ENCODE peak calls at places on chromosomes 2 and 18, in four cellular contexts. E, T, P and N are unnamed samples.

GRCh38 chr2:133641497-133641896 is 73.2 kb upstream of the NCKAP5 start:
- DNase-seq in T (peak), P (no peak), E (no peak), N (peak)

GRCh38 chr18:49655266-49656097 is 93.6 kb downstream of the LIPG start:
- DNase-seq in E (no peak), P (no peak), T (no peak), N (no peak)

GRCh38 chr2:85390941-85391669 is 19.1 kb downstream of the CAPG start:
- DNase-seq in E (peak), P (no peak), T (peak), N (peak)

GRCh38 chr18:34773961-34774754 is 64.1 kb downstream of the DTNA start:
- DNase-seq in E (no peak), P (no peak), T (no peak), N (no peak)

GRCh38 chr2:151032741-151033152 is 228.9 kb downstream of the RBM43 start:
- DNase-seq in E (no peak), P (no peak), T (no peak), N (no peak)

GRCh38 chr2:43676322-43677050 is at the start of gene C1GALT1C1L:
- DNase-seq in E (peak), T (no peak), P (no peak), N (no peak)

GRCh38 chr2:31558401-31559295 is 22.1 kb downstream of the SRD5A2 start:
- DNase-seq in T (no peak), P (no peak), E (no peak), N (no peak)

GRCh38 chr18:58360324-58360723 is 268.6 kb downstream of the ALPK2 start:
- DNase-seq in P (no peak), T (no peak), E (no peak), N (no peak)

GRCh38 chr2:63721082-63721424 is 120.6 kb upstream of the UGP2 start:
- DNase-seq in T (no peak), E (no peak), P (no peak), N (no peak)

GRCh38 chr2:228681979-228682378 is 500.5 kb upstream of the SPHKAP start:
- DNase-seq in E (no peak), T (no peak), P (no peak), N (no peak)
- H2AFZ ChIP-seq in E (no peak), T (peak), P (no peak), N (peak)

DNA sequence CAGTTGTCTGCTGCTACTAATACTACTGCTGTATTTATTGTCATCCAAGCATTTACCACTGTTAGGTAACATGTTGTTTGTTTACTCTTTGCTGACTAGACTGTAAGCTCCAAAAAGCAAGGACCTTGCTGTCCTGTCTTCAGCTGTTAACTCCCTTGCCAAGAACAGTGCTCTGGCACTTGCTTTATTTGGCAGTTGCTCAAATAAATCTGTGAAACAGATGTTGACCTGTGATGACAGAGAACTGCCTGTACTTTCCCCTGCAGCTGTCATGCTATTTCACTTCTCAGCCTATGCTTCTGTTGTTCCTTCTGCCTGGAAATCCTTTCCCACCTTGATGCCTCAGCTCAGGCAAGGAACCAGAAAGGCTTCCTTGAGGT is 181.2 kb downstream of the ATAD2B start:
- DNase-seq in T (no peak), P (no peak), E (no peak), N (no peak)
- TF ChIP-seq EGR1 in T (no peak), P (no peak), E (no peak), N (no peak)

GRCh38 chr2:237184923-237185580 is 99.4 kb downstream of the COPS8 start:
- DNase-seq in P (no peak), E (no peak), T (no peak), N (no peak)

GRCh38 chr2:237181844-237182243 is 96.2 kb downstream of the COPS8 start:
- DNase-seq in P (no peak), E (no peak), T (no peak), N (peak)

GRCh38 chr2:237180987-237181386 is 95.3 kb downstream of the COPS8 start:
- DNase-seq in P (no peak), E (no peak), T (no peak), N (no peak)

GRCh38 chr2:237182422-237183123 is 96.9 kb downstream of the COPS8 start:
- DNase-seq in P (no peak), E (no peak), T (no peak), N (no peak)

DNA sequence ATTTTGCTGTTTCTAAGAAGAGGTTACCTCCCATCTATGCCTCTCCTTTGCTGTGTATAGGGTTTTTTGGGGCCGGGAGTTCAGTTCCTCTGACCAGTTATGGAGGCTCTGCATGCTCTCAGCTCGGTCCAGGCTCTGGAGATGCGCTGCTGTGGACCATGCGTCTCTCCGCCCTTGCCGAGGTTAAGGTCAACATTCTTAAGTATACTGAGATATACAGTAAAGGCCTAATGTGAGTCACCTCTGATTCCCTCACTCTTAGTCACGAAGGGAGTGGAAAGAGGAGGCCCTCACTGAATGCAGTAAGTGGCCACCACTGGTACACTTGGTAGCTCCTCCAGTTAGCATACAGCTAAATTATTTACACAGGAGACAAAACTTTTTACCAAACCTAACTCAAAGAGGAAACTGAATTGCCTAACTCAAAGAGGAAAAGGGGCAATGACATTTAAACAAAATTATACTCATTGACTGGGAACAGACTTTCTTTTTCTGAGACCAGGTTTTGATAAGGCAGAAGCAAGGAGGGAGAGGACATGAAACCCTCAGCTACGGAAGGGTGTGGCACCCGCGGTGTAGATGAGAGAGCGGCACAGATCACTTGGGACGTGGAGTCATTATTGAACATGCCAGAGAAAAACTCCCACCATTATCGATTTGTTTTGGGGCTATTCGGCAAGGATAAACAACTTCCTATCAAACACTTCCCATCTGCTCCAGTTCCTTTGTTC is 98.7 kb downstream of the COPS8 start:
- DNase-seq in T (no peak), P (no peak), E (no peak), N (peak)
- H2AFZ ChIP-seq in T (no peak), P (no peak), E (no peak), N (peak)

GRCh38 chr2:119282966-119283511 is 59.4 kb downstream of the STEAP3 start:
- DNase-seq in E (no peak), T (no peak), P (no peak), N (no peak)
- TF ChIP-seq EGR1 in E (no peak), T (no peak), P (no peak), N (no peak)

GRCh38 chr2:28377984-28378678 is 14.5 kb upstream of the FOSL2 start:
- DNase-seq in T (no peak), E (no peak), P (no peak), N (no peak)
- H2AFZ ChIP-seq in T (peak), E (no peak), P (no peak), N (no peak)

GRCh38 chr2:220202066-220202465 is 574.6 kb downstream of the SLC4A3 start:
- DNase-seq in P (no peak), E (no peak), T (no peak), N (no peak)

GRCh38 chr2:220192994-220193753 is 565.7 kb downstream of the SLC4A3 start:
- DNase-seq in E (no peak), T (no peak), P (no peak), N (no peak)

GRCh38 chr2:220194630-220195029 is 567.2 kb downstream of the SLC4A3 start:
- DNase-seq in E (no peak), P (no peak), T (no peak), N (no peak)

DNA sequence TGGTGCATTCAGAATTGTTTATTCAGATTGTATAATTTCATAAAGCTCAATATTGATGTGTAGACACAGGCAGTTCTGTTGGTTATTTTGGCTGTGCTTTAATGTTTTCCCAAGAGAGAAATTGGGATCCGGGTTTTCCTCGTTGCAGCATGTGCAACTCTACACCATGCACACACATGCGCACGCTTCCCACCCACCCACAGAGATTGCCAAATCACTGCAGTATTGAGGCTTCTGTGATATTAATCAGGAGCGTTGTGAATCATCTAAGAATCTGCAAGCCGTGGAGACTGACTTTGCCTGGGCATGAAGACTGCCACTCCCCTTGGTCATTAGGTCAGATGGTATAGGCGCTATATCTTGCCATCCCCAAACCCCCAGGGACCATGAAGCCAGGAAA is 571.5 kb downstream of the SLC4A3 start:
- DNase-seq in E (no peak), P (no peak), T (no peak), N (no peak)
- TF ChIP-seq EGR1 in E (no peak), P (no peak), T (no peak), N (no peak)

DNA sequence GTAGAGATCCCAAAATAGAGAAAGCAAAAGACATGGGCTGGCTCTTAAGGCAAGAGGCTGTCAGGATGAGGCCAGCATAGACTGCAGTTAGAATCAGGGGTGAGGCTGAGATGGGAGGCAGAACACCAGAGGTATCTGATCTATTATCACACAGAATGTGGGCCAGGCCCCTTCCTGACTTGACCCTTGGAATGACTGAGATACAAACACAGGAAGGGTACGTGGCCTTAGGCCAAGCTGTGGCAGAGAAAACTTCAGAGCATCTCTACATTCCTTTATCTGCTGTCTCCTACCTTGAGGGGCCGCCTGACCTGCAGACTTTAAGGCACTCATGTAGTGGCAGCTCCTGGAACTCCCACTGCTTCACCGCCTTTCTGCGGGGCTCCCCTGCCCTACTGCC is 28.4 kb downstream of the TMEM17 start:
- DNase-seq in P (no peak), E (no peak), T (no peak), N (no peak)
- H2AFZ ChIP-seq in P (no peak), E (peak), T (no peak), N (no peak)